ENCODE peak calls at places on chromosome 7, in eight cellular contexts. X is CD8-positive, alpha-beta T cell; E is osteoblast; Z is endodermal cell; S is effector memory CD4-positive, alpha-beta T cell; D is left ventricle myocardium inferior; T is endothelial cell of umbilical vein; L is hepatocyte. W is an unnamed sample.
A peak's percentile ranks its signal among the peaks of the same experiment; 100 is the strongest.

GRCh38 chr7:154859747-154860620 is 142.9 kb downstream of the PAXIP1 start:
- DNase-seq in X (no peak), E (peak; percentile 69), Z (no peak), S (no peak), D (no peak), T (no peak), L (no peak), W (no peak)

GRCh38 chr7:500521-501420 is 18.9 kb downstream of the PDGFA start:
- DNase-seq in X (no peak), E (no peak), Z (no peak), S (no peak), D (peak; percentile 13), T (no peak), L (no peak), W (peak; percentile 40)

GRCh38 chr7:92631067-92631829 is 41.1 kb upstream of the FAM133B start:
- DNase-seq in X (no peak), E (no peak), Z (no peak), S (no peak), D (no peak), T (no peak), L (no peak), W (no peak)

GRCh38 chr7:147249956-147250355 is 1133.4 kb downstream of the CNTNAP2 start:
- DNase-seq in X (no peak), E (no peak), Z (no peak), S (no peak), D (no peak), T (no peak), L (no peak), W (no peak)

GRCh38 chr7:45985902-45986301 is 64.8 kb upstream of the IGFBP3 start:
- DNase-seq in X (no peak), E (peak; percentile 92), Z (peak; percentile 43), S (no peak), D (no peak), T (no peak), L (no peak), W (no peak)

GRCh38 chr7:12250232-12250631 is 39.1 kb downstream of the TMEM106B start:
- DNase-seq in X (no peak), E (no peak), Z (no peak), S (no peak), D (no peak), T (no peak), L (no peak), W (no peak)

GRCh38 chr7:43489257-43489656 is 93.7 kb upstream of the STK17A start:
- DNase-seq in X (no peak), E (no peak), Z (no peak), S (no peak), D (no peak), T (no peak), L (no peak), W (no peak)

GRCh38 chr7:122038904-122039303 is 105.1 kb downstream of the AASS start:
- DNase-seq in X (no peak), E (no peak), Z (no peak), S (no peak), D (no peak), T (no peak), L (no peak), W (no peak)

GRCh38 chr7:29641651-29642050 is 78.0 kb downstream of the PRR15 start:
- DNase-seq in X (no peak), E (no peak), Z (no peak), S (no peak), D (no peak), T (peak; percentile 16), L (no peak), W (no peak)

GRCh38 chr7:102291056-102291915 is 4.6 kb downstream of the SH2B2 start:
- DNase-seq in X (no peak), E (peak; percentile 88), Z (no peak), S (no peak), D (no peak), T (no peak), L (no peak), W (no peak)

GRCh38 chr7:81685263-81685868 is 84.5 kb downstream of the HGF start:
- DNase-seq in X (no peak), E (no peak), Z (no peak), S (no peak), D (no peak), T (no peak), L (no peak), W (no peak)

GRCh38 chr7:159211540-159212182 is 67.0 kb upstream of the VIPR2 start:
- DNase-seq in X (no peak), E (no peak), Z (peak; percentile 25), S (no peak), D (no peak), T (no peak), L (no peak), W (no peak)

GRCh38 chr7:103888603-103889153 is 100.8 kb downstream of the RELN start:
- DNase-seq in X (no peak), E (no peak), Z (no peak), S (no peak), D (no peak), T (no peak), L (no peak), W (no peak)

GRCh38 chr7:107782374-107782773 is 20.6 kb downstream of the SLC26A3 start:
- DNase-seq in X (no peak), E (no peak), Z (no peak), S (no peak), D (no peak), T (no peak), L (no peak), W (no peak)

DNA sequence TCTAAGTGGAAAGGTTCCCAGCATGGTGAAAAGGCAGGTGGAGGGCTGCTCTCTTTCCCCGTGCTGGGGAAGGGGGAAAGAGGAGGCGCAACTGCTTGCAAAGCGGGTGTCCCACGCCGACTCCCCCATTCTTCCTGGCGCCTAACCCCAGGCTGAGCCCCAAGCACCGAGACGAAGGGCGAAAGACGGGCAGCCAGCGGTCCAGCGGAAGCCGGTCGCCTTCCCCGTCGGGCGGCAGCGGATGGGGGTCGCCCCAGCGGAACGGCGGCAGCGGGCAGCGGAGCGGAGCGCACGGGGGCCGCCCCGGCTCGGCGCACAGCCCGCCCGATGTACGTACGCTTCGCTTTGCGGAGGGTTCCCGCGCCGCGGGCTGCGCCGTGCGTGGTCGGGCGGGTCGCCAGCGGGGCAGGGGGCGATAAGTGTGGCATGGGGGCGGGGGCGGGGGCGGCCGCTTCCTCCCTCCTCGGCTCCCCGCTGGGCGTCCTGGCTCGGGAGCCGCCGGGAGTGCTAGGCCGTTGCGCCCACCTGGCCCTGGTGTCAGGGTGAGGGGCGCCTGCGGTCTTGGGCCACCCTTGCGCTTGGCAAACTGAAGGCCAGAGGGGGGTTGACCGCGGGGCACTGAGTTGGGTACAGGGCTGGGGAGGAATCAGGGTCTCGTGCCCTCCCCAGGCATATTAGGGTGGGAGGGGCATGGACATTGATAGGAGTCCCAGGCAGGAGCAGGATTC is 35.2 kb upstream of the HSPB1 start:
- DNase-seq in X (no peak), E (peak; percentile 50), Z (peak; percentile 78), S (no peak), D (no peak), T (no peak), L (no peak), W (no peak)
- H3K4me3 ChIP-seq in X (no peak overlapping the region), E (peak overlapping the region; percentile 19), Z (peak overlapping the region; percentile 75), S (no peak overlapping the region), D (peak overlapping the region; percentile 54), T (no peak overlapping the region), L (peak overlapping the region; percentile 39), W (peak overlapping the region; percentile 31)

GRCh38 chr7:6706666-6707407 is at the start of gene ZNF12:
- DNase-seq in X (peak; percentile 97), E (peak; percentile 99), Z (peak; percentile 98), S (peak; percentile 86), D (peak; percentile 97), T (peak; percentile 93), L (peak; percentile 98), W (peak; percentile 99)
- H3K4me1 ChIP-seq in X (peaks cover 26% of the 10 kb centered on the region), E (peaks cover 4% of the 10 kb centered on the region), Z (no peaks in the 10 kb centered on the region), S (peaks cover 12% of the 10 kb centered on the region), D (peaks cover 49% of the 10 kb centered on the region), T (peaks cover 12% of the 10 kb centered on the region), L (peaks cover 9% of the 10 kb centered on the region), W (peaks cover 32% of the 10 kb centered on the region)

DNA sequence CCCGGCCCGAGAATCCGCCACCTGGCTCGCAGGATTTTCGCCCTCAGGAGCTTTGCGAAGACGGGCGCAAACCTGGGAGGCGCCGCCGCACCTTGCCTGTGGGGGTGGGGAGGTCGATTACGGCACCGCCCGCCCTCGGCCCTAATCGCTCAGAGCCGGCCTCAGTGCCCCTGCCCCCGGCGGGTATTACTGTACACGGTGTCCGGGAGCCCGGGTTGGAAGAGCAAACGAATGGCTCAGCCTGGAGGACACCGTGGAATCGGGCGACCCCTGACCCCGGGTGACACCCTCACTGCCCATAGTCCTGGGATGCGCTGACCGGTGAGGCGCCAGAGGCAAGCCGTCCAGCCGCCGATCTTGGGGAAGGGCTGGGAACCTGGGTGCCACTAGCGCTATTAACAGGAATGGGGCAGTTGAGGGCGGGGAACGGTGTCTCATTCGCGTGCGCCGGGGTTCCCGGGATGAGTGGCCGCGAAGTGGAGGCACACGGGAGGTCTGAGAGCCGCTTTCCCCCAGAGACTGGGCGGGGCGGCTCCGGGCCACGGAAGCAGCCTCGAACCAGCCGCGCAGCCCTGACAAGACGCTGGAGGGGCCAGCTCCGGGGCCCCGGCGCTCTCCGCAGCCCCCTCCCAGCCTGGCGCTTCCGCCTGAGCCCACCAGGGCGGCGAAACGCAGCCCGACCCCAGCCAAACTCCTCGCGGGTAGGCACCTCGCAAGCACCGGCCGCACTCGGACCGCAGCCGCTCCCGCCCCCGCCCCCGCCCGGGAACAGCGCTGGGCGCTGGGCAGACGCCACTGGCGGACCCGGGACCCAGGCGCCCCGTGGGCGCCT is 167.5 kb downstream of the NRF1 start:
- DNase-seq in X (no peak), E (peak; percentile 89), Z (peak; percentile 77), S (no peak), D (no peak), T (no peak), L (peak; percentile 50), W (no peak)
- H3K4me3 ChIP-seq in X (peak overlapping the region; percentile 60), E (peak overlapping the region; percentile 19), Z (peak overlapping the region; percentile 71), S (peak overlapping the region; percentile 54), D (peak overlapping the region; percentile 62), T (no peak overlapping the region), L (peak overlapping the region; percentile 70), W (peak overlapping the region; percentile 58)

GRCh38 chr7:116543664-116544063 is 18.8 kb downstream of the CAV1 start:
- DNase-seq in X (no peak), E (peak; percentile 75), Z (no peak), S (no peak), D (no peak), T (peak; percentile 69), L (no peak), W (no peak)

GRCh38 chr7:116541951-116542350 is 17.1 kb downstream of the CAV1 start:
- DNase-seq in X (no peak), E (no peak), Z (no peak), S (no peak), D (no peak), T (no peak), L (no peak), W (no peak)

GRCh38 chr7:116544488-116544887 is 19.7 kb downstream of the CAV1 start:
- DNase-seq in X (no peak), E (no peak), Z (no peak), S (no peak), D (no peak), T (no peak), L (no peak), W (no peak)

GRCh38 chr7:116540743-116541142 is 15.9 kb downstream of the CAV1 start:
- DNase-seq in X (no peak), E (no peak), Z (no peak), S (no peak), D (no peak), T (no peak), L (no peak), W (no peak)

DNA sequence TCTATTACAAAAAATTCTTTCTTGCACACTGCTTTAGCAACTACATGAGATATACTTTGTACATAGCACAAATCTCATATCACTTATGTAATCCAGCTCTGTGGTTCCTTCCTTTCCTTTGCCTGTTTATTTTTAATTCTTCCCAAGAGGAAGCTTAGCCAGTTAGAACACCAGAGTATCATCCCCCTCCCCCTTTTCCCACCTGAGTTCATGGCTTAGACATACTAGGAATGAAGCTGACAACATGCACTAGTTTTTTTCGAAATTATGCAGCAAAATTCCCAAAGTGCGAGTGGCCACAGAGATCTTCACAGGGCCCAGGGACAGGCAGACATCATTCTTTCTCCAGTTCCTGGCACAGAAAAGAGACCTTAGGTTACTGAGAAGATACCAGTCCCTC is 17.8 kb downstream of the CAV1 start:
- DNase-seq in X (no peak), E (no peak), Z (no peak), S (no peak), D (no peak), T (no peak), L (no peak), W (no peak)
- H3K4me1 ChIP-seq in X (no peaks in the 10 kb centered on the region), E (peaks cover 57% of the 10 kb centered on the region), Z (no peaks in the 10 kb centered on the region), S (no peaks in the 10 kb centered on the region), D (peaks cover 100% of the 10 kb centered on the region), T (peaks cover 18% of the 10 kb centered on the region), L (peaks cover 5% of the 10 kb centered on the region), W (peaks cover 31% of the 10 kb centered on the region)